ENCODE peak calls at places on chromosomes 3 and 15, in four cellular contexts. I, J, Z and F are unnamed samples.

GRCh38 chr3:189779166-189779565 is 148.0 kb downstream of the TP63 start:
- DNase-seq in J (no peak), Z (no peak), I (no peak), F (no peak)

GRCh38 chr3:60917136-60917535 is 334.1 kb downstream of the FHIT start:
- DNase-seq in Z (peak), I (no peak), J (no peak), F (no peak)

GRCh38 chr3:147387550-147388394 is 18.6 kb downstream of the ZIC4 start:
- DNase-seq in Z (no peak), I (no peak), J (no peak), F (no peak)

GRCh38 chr3:27544372-27544865 is 60.2 kb upstream of the SLC4A7 start:
- DNase-seq in J (no peak), I (peak), Z (no peak), F (no peak)

GRCh38 chr3:149464706-149465328 is 9.7 kb upstream of the TM4SF4 start:
- DNase-seq in J (no peak), I (no peak), Z (no peak), F (no peak)

GRCh38 chr3:99487894-99488293 is 150.5 kb upstream of the COL8A1 start:
- DNase-seq in Z (no peak), I (no peak), J (no peak), F (no peak)

GRCh38 chr3:72446406-72447058 is 401.7 kb downstream of the SHQ1 start:
- DNase-seq in J (no peak), I (peak), Z (peak), F (peak)

GRCh38 chr15:80820092-80820491 is 40.9 kb downstream of the CEMIP start:
- DNase-seq in J (no peak), I (no peak), Z (no peak), F (no peak)

GRCh38 chr15:67025719-67026118 is 39.7 kb upstream of the SMAD3 start:
- DNase-seq in Z (peak), I (peak), J (no peak), F (no peak)

GRCh38 chr3:191568206-191568605 is 107.2 kb downstream of the PYDC2 start:
- DNase-seq in J (no peak), I (no peak), Z (no peak), F (no peak)

GRCh38 chr3:119235151-119235550 is 5.5 kb downstream of the B4GALT4 start:
- DNase-seq in I (peak), Z (no peak), J (no peak), F (no peak)

GRCh38 chr15:74460903-74461846 is at the start of gene UBL7:
- DNase-seq in J (peak), I (peak), Z (peak), F (peak)

GRCh38 chr15:71444866-71445590 is 329.8 kb downstream of the THSD4 start:
- DNase-seq in I (peak), J (no peak), Z (no peak), F (no peak)

GRCh38 chr3:13353936-13354542 is 66.1 kb downstream of the NUP210 start:
- DNase-seq in I (peak), J (no peak), Z (no peak), F (no peak)

GRCh38 chr15:56217341-56217740 is 26.3 kb downstream of the RFX7 start:
- DNase-seq in Z (no peak), I (no peak), J (no peak), F (no peak)

GRCh38 chr3:23739536-23739935 is 66.2 kb upstream of the UBE2E1 start:
- DNase-seq in J (no peak), Z (no peak), I (peak), F (no peak)

GRCh38 chr3:138846350-138846756 is 11.6 kb upstream of the PIK3CB start:
- DNase-seq in Z (no peak), J (no peak), I (peak), F (no peak)

GRCh38 chr3:171824824-171825221 is 14.5 kb upstream of the PLD1 start:
- DNase-seq in Z (no peak), J (no peak), I (peak), F (no peak)

GRCh38 chr3:53680026-53680425 is 166.2 kb downstream of the CHDH start:
- DNase-seq in J (no peak), Z (peak), I (no peak), F (no peak)

GRCh38 chr15:97875513-97876285 is 84.8 kb upstream of the ARRDC4 start:
- DNase-seq in Z (no peak), I (no peak), J (no peak), F (no peak)

GRCh38 chr15:87477056-87477455 is 779.5 kb downstream of the NTRK3 start:
- DNase-seq in J (no peak), I (peak), Z (no peak), F (no peak)

GRCh38 chr15:69065981-69066645 is 51.6 kb downstream of the NOX5 start:
- DNase-seq in I (no peak), J (no peak), Z (no peak), F (no peak)

GRCh38 chr3:113741086-113741485 is 5.0 kb downstream of the NAA50 start:
- DNase-seq in I (peak), Z (no peak), J (no peak), F (no peak)

GRCh38 chr15:68821898-68822380 is 1.2 kb upstream of the ANP32A start:
- DNase-seq in Z (no peak), I (peak), J (no peak), F (no peak)

GRCh38 chr15:101501703-101502373 is 12.3 kb upstream of the PCSK6 start:
- DNase-seq in J (peak), I (no peak), Z (no peak), F (peak)

GRCh38 chr3:38636464-38636863 is 13.0 kb downstream of the SCN5A start:
- DNase-seq in I (no peak), J (no peak), Z (no peak), F (no peak)

GRCh38 chr15:63349156-63349555 is 32.5 kb downstream of the CA12 start:
- DNase-seq in Z (no peak), I (peak), J (no peak), F (no peak)

GRCh38 chr3:71542548-71543370 is 40.8 kb downstream of the FOXP1 start:
- DNase-seq in I (no peak), J (no peak), Z (peak), F (no peak)

GRCh38 chr3:60274646-60275045 is 976.6 kb downstream of the FHIT start:
- DNase-seq in Z (no peak), J (no peak), I (no peak), F (no peak)